ENCODE peak calls at places on chromosomes 5 and 9, in seven cellular contexts. One of them, this sample, is unnamed.

GRCh38 chr5:36969700-36970395 is 93.3 kb downstream of the NIPBL start:
- DNase-seq in mesothelial cell of epicardium: no peak
- DNase-seq in left kidney: no peak
- DNase-seq in Jurkat, Clone E6-1: no peak
- DNase-seq in stimulated activated CD8-positive, alpha-beta memory T cell treated with anti-CD3 and anti-CD28 coated beads, Interleukin-2, amount 100 ng/mL, for 48 hours: no peak
- DNase-seq in M059J: no peak
- DNase-seq in left colon: no peak
- DNase-seq in this sample: no peak

GRCh38 chr9:107760469-107761242 is 271.1 kb upstream of the KLF4 start:
- DNase-seq in mesothelial cell of epicardium: no peak
- DNase-seq in left kidney: no peak
- DNase-seq in Jurkat, Clone E6-1: no peak
- DNase-seq in stimulated activated CD8-positive, alpha-beta memory T cell treated with anti-CD3 and anti-CD28 coated beads, Interleukin-2, amount 100 ng/mL, for 48 hours: no peak
- DNase-seq in M059J: no peak
- DNase-seq in left colon: no peak
- DNase-seq in this sample: no peak

GRCh38 chr9:94717656-94718225 is 8.8 kb upstream of the AOPEP start:
- DNase-seq in mesothelial cell of epicardium: no peak
- DNase-seq in left kidney: no peak
- DNase-seq in Jurkat, Clone E6-1: no peak
- DNase-seq in stimulated activated CD8-positive, alpha-beta memory T cell treated with anti-CD3 and anti-CD28 coated beads, Interleukin-2, amount 100 ng/mL, for 48 hours: no peak
- DNase-seq in M059J: peak
- DNase-seq in left colon: no peak
- DNase-seq in this sample: peak

GRCh38 chr9:127847155-127847463 is 7.3 kb downstream of the ENG start:
- DNase-seq in mesothelial cell of epicardium: no peak
- DNase-seq in left kidney: peak
- DNase-seq in Jurkat, Clone E6-1: no peak
- DNase-seq in stimulated activated CD8-positive, alpha-beta memory T cell treated with anti-CD3 and anti-CD28 coated beads, Interleukin-2, amount 100 ng/mL, for 48 hours: no peak
- DNase-seq in M059J: no peak
- DNase-seq in left colon: no peak
- DNase-seq in this sample: no peak

GRCh38 chr5:131460133-131460532 is 174.9 kb downstream of the RAPGEF6 start:
- DNase-seq in mesothelial cell of epicardium: no peak
- DNase-seq in left kidney: no peak
- DNase-seq in Jurkat, Clone E6-1: no peak
- DNase-seq in stimulated activated CD8-positive, alpha-beta memory T cell treated with anti-CD3 and anti-CD28 coated beads, Interleukin-2, amount 100 ng/mL, for 48 hours: no peak
- DNase-seq in M059J: no peak
- DNase-seq in left colon: no peak
- DNase-seq in this sample: no peak

GRCh38 chr5:60488466-60489130 is 211.4 kb downstream of the DEPDC1B start:
- DNase-seq in mesothelial cell of epicardium: no peak
- DNase-seq in left kidney: no peak
- DNase-seq in Jurkat, Clone E6-1: no peak
- DNase-seq in stimulated activated CD8-positive, alpha-beta memory T cell treated with anti-CD3 and anti-CD28 coated beads, Interleukin-2, amount 100 ng/mL, for 48 hours: no peak
- DNase-seq in M059J: no peak
- DNase-seq in left colon: no peak
- DNase-seq in this sample: peak

GRCh38 chr5:52497133-52497693 is 290.5 kb upstream of the ITGA1 start:
- DNase-seq in mesothelial cell of epicardium: no peak
- DNase-seq in left kidney: no peak
- DNase-seq in Jurkat, Clone E6-1: no peak
- DNase-seq in stimulated activated CD8-positive, alpha-beta memory T cell treated with anti-CD3 and anti-CD28 coated beads, Interleukin-2, amount 100 ng/mL, for 48 hours: no peak
- DNase-seq in M059J: no peak
- DNase-seq in left colon: no peak
- DNase-seq in this sample: no peak

GRCh38 chr5:83711982-83712601 is 8.6 kb downstream of the HAPLN1 start:
- DNase-seq in mesothelial cell of epicardium: no peak
- DNase-seq in left kidney: peak
- DNase-seq in Jurkat, Clone E6-1: peak
- DNase-seq in stimulated activated CD8-positive, alpha-beta memory T cell treated with anti-CD3 and anti-CD28 coated beads, Interleukin-2, amount 100 ng/mL, for 48 hours: no peak
- DNase-seq in M059J: peak
- DNase-seq in left colon: peak
- DNase-seq in this sample: no peak